ENCODE peak calls at places on chromosomes 16 and 17, in ten cellular contexts. K, O, Q, N, T, S, F, G, Y and W are unnamed samples.

GRCh38 chr17:16363749-16364536 is 10.7 kb upstream of the CENPV start:
- DNase-seq in Y (peak), K (peak), F (peak), S (peak), Q (peak), T (peak), G (peak), O (peak), N (peak), W (peak)

GRCh38 chr17:29578626-29579485 is 10.4 kb downstream of the TP53I13 start:
- DNase-seq in N (no peak), K (no peak), T (no peak), O (no peak), Q (no peak), G (no peak), F (no peak), S (no peak), Y (no peak), W (no peak)

GRCh38 chr17:12342609-12343248 is 322.1 kb downstream of the MAP2K4 start:
- DNase-seq in K (peak), N (no peak), Q (no peak), F (no peak), O (no peak), T (no peak), S (no peak), Y (no peak), G (peak), W (no peak)

GRCh38 chr17:17954079-17954478 is 18.1 kb downstream of the TOM1L2 start:
- DNase-seq in S (no peak), K (no peak), F (no peak), Y (no peak), O (no peak), Q (no peak), T (no peak), G (no peak), N (no peak), W (no peak)

GRCh38 chr17:32943647-32944191 is 15.8 kb downstream of the TMEM98 start:
- DNase-seq in F (no peak), Q (no peak), Y (no peak), O (peak), N (no peak), S (no peak), G (peak), K (peak), T (no peak), W (no peak)

GRCh38 chr17:17567114-17567513 is 24.4 kb downstream of the PEMT start:
- DNase-seq in T (no peak), S (no peak), G (no peak), Q (no peak), N (no peak), O (no peak), Y (no peak), F (no peak), K (no peak), W (no peak)

GRCh38 chr17:65564793-65565192 is 3.3 kb upstream of the AXIN2 start:
- DNase-seq in T (no peak), Q (no peak), F (peak), K (no peak), O (no peak), N (no peak), G (peak), S (no peak), Y (no peak), W (peak)

GRCh38 chr17:82077617-82078358 is 12.2 kb upstream of the DUS1L start:
- DNase-seq in K (no peak), S (no peak), O (no peak), G (no peak), Q (no peak), T (no peak), N (no peak), Y (no peak), F (no peak), W (no peak)

GRCh38 chr17:7213895-7214299 is 5.7 kb downstream of the DLG4 start:
- DNase-seq in F (peak), Y (peak), S (no peak), Q (peak), N (peak), O (peak), G (peak), T (no peak), K (peak), W (peak)

GRCh38 chr16:84115919-84116719 is 623 bp downstream of the MBTPS1 start:
- DNase-seq in G (peak), S (no peak), O (peak), N (no peak), Y (no peak), Q (peak), T (peak), K (peak), F (no peak), W (peak)

GRCh38 chr17:76000755-76001521 is at the start of gene CDK3:
- DNase-seq in F (no peak), Q (no peak), O (no peak), S (no peak), Y (no peak), G (no peak), N (no peak), K (no peak), T (no peak), W (no peak)

GRCh38 chr16:67459066-67459857 is 21.7 kb downstream of the ATP6V0D1 start:
- DNase-seq in O (no peak), K (no peak), N (no peak), T (no peak), Q (no peak), G (peak), S (no peak), Y (no peak), F (no peak), W (no peak)

GRCh38 chr16:78458588-78458987 is 359.1 kb downstream of the WWOX start:
- DNase-seq in T (no peak), F (no peak), Y (no peak), S (no peak), G (no peak), Q (no peak), K (no peak), N (no peak), O (no peak), W (no peak)

GRCh38 chr17:49457564-49458535 is 37.2 kb upstream of the NGFR start:
- DNase-seq in G (no peak), S (no peak), Y (no peak), O (no peak), F (no peak), K (no peak), T (no peak), N (no peak), Q (no peak), W (no peak)

GRCh38 chr16:50173318-50173717 is 20.2 kb downstream of the TENT4B start:
- DNase-seq in Q (no peak), N (no peak), K (peak), O (no peak), T (no peak), G (no peak), S (no peak), Y (no peak), F (no peak), W (no peak)

GRCh38 chr17:48016112-48016511 is 21.5 kb downstream of the COPZ2 start:
- DNase-seq in O (no peak), G (no peak), Q (no peak), F (no peak), Y (no peak), S (no peak), T (no peak), N (no peak), K (no peak), W (no peak)

GRCh38 chr16:48511071-48511540 is 98.9 kb downstream of the N4BP1 start:
- DNase-seq in K (peak), F (no peak), Y (no peak), G (no peak), O (peak), N (no peak), S (no peak), T (no peak), Q (no peak), W (no peak)

GRCh38 chr17:48012151-48012520 is 25.5 kb downstream of the COPZ2 start:
- DNase-seq in N (peak), O (no peak), S (peak), Q (peak), F (peak), T (peak), G (peak), Y (peak), K (peak), W (no peak)